ENCODE peak calls at places on chromosomes 6 and 20, in ten cellular contexts. A is uterus, M is IMR-90, L is heart left ventricle, V is cardiac muscle cell, Q is AG04450, O is bronchial epithelial cell, E is breast epithelium, D is left ventricle myocardium inferior, Y is foreskin fibroblast. U is an unnamed sample.

GRCh38 chr20:49965781-49966304 is 16.9 kb upstream of the SNAI1 start:
- DNase-seq in M (no peak), L (no peak), A (no peak), Q (no peak), Y (no peak), O (peak; percentile 41), V (no peak), E (no peak), D (no peak), U (no peak)

GRCh38 chr20:53061709-53062108 is 89.6 kb downstream of the TSHZ2 start:
- DNase-seq in V (no peak), Y (no peak), D (no peak), E (no peak), O (no peak), Q (no peak), L (no peak), M (no peak), A (no peak), U (no peak)

GRCh38 chr6:139568956-139569538 is 194.6 kb upstream of the CITED2 start:
- DNase-seq in D (no peak), E (no peak), L (no peak), O (peak; percentile 82), Q (peak; percentile 47), Y (peak; percentile 76), M (peak; percentile 88), V (no peak), A (no peak), U (no peak)

GRCh38 chr20:48606841-48607543 is 220.8 kb downstream of the PREX1 start:
- DNase-seq in A (no peak), D (no peak), O (no peak), L (no peak), Q (no peak), M (no peak), Y (no peak), V (no peak), E (no peak), U (no peak)

GRCh38 chr20:50370036-50370566 is 140.1 kb upstream of the PTPN1 start:
- DNase-seq in Q (no peak), Y (no peak), A (no peak), L (no peak), D (no peak), V (no peak), O (no peak), E (no peak), M (no peak), U (peak; percentile 21)

GRCh38 chr20:36728986-36729385 is 16.9 kb downstream of the NDRG3 start:
- DNase-seq in A (no peak), Q (no peak), D (no peak), V (no peak), M (peak; percentile 56), O (peak; percentile 69), E (no peak), Y (no peak), L (no peak), U (no peak)

GRCh38 chr20:46491354-46491753 is 22.0 kb downstream of the ZNF334 start:
- DNase-seq in O (no peak), Y (no peak), D (no peak), L (no peak), A (no peak), V (no peak), Q (no peak), E (no peak), M (no peak), U (no peak)

GRCh38 chr6:99522531-99522930 is 7.3 kb upstream of the USP45 start:
- DNase-seq in M (peak; percentile 71), E (no peak), D (no peak), A (no peak), Q (no peak), Y (peak; percentile 51), O (peak; percentile 58), V (no peak), L (no peak), U (no peak)

GRCh38 chr20:51529027-51529749 is 13.3 kb downstream of the NFATC2 start:
- DNase-seq in O (no peak), Y (peak; percentile 43), E (no peak), A (no peak), L (no peak), D (no peak), Q (no peak), M (peak; percentile 74), V (peak; percentile 50), U (no peak)

GRCh38 chr20:63738687-63739128 is 868 bp upstream of the SLC2A4RG start:
- DNase-seq in A (peak; percentile 68), O (no peak), D (peak; percentile 77), Y (no peak), Q (no peak), E (no peak), L (peak; percentile 86), V (peak; percentile 87), M (no peak), U (peak; percentile 88)

DNA sequence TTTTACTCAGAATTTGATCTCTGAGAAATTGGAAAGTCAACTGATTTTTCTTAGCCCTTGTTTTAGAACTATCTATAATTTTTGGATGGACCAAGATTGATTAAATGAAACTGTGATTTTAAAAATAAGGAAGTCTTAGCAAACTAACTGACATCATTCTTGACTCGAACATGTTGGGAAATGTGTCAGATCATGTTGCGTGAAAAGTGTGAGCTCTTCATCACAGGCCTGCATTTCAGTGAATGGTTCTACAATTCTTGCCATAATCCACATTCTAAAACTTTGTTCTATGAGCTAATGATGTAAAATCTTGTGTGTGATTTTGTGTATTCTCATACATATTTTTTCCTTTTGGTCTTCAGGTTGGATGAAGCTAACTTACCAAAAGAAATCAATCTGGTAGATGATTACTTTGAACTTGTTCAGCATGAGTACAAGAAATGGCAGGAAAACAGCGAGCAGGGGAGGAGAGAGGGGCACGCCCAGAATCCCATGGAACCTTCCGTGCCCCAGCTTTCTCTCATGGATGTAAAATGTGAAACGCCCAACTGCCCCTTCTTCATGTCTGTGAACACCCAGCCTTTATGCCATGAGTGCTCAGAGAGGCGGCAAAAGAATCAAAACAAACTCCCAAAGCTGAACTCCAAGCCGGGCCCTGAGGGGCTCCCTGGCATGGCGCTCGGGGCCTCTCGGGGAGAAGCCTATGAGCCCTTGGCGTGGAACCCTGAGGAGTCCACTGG is 11.2 kb downstream of the TNFAIP3 start:
- DNase-seq in A (no peak), E (no peak), O (peak; percentile 53), M (no peak), L (no peak), D (no peak), V (no peak), Y (no peak), Q (no peak), U (no peak)
- H3K4me3 ChIP-seq in A (no peak overlapping the region), E (no peak overlapping the region), O (no peak overlapping the region), M (no peak overlapping the region), L (no peak overlapping the region), D (peak overlapping the region; percentile 23), V (no peak overlapping the region), Y (no peak overlapping the region), Q (no peak overlapping the region), U (no peak overlapping the region)

GRCh38 chr6:3195695-3196497 is 31.6 kb downstream of the TUBB2B start:
- DNase-seq in L (no peak), D (no peak), Q (no peak), A (no peak), O (no peak), M (no peak), V (no peak), Y (no peak), E (no peak), U (no peak)
- H3K4me3 ChIP-seq in L (no peak overlapping the region), D (no peak overlapping the region), Q (no peak overlapping the region), A (no peak overlapping the region), O (no peak overlapping the region), M (no peak overlapping the region), V (no peak overlapping the region), Y (no peak overlapping the region), E (no peak overlapping the region), U (no peak overlapping the region)

GRCh38 chr6:5053864-5054426 is 31.2 kb upstream of the PPP1R3G start:
- DNase-seq in Q (no peak), Y (peak; percentile 39), V (no peak), L (no peak), A (no peak), D (no peak), E (no peak), M (no peak), O (no peak), U (no peak)
- H3K4me3 ChIP-seq in Q (no peak overlapping the region), Y (no peak overlapping the region), V (no peak overlapping the region), L (no peak overlapping the region), A (no peak overlapping the region), D (no peak overlapping the region), E (no peak overlapping the region), M (no peak overlapping the region), O (no peak overlapping the region), U (no peak overlapping the region)

GRCh38 chr6:27592481-27593199 is 119.7 kb upstream of the ZNF184 start:
- DNase-seq in O (peak; percentile 87), D (no peak), L (no peak), M (peak; percentile 90), Y (peak; percentile 64), V (peak; percentile 40), Q (peak; percentile 47), A (no peak), E (no peak), U (no peak)

GRCh38 chr6:27591660-27592059 is 118.8 kb upstream of the ZNF184 start:
- DNase-seq in A (no peak), L (no peak), O (peak; percentile 67), Y (peak; percentile 32), M (peak; percentile 52), D (no peak), Q (no peak), E (no peak), V (peak; percentile 15), U (no peak)

GRCh38 chr6:27593200-27593818 is 120.4 kb upstream of the ZNF184 start:
- DNase-seq in D (no peak), A (no peak), V (no peak), Q (no peak), Y (peak; percentile 17), M (no peak), E (no peak), L (no peak), O (no peak), U (no peak)

GRCh38 chr6:27592107-27592480 is 119.2 kb upstream of the ZNF184 start:
- DNase-seq in A (no peak), L (no peak), Y (no peak), O (peak; percentile 43), V (peak; percentile 36), M (no peak), E (no peak), D (no peak), Q (no peak), U (no peak)

GRCh38 chr6:27593861-27594260 is 121.0 kb upstream of the ZNF184 start:
- DNase-seq in L (no peak), E (no peak), V (no peak), O (no peak), A (no peak), M (no peak), Y (no peak), D (no peak), Q (no peak), U (no peak)
- H3K4me3 ChIP-seq in L (no peak overlapping the region), E (no peak overlapping the region), V (no peak overlapping the region), O (no peak overlapping the region), A (no peak overlapping the region), M (no peak overlapping the region), Y (no peak overlapping the region), D (no peak overlapping the region), Q (no peak overlapping the region), U (no peak overlapping the region)

GRCh38 chr6:135481786-135482369 is 15.7 kb downstream of the AHI1 start:
- DNase-seq in V (no peak), Q (no peak), D (no peak), E (no peak), M (peak; percentile 19), Y (no peak), A (no peak), L (no peak), O (no peak), U (no peak)
- H3K4me3 ChIP-seq in V (no peak overlapping the region), Q (no peak overlapping the region), D (no peak overlapping the region), E (no peak overlapping the region), M (no peak overlapping the region), Y (no peak overlapping the region), A (no peak overlapping the region), L (no peak overlapping the region), O (no peak overlapping the region), U (no peak overlapping the region)